ENCODE peak calls at places on chromosomes 3 and 15, in five cellular contexts. One of them, this sample, is unnamed.

GRCh38 chr15:35194296-35194695 is 109.2 kb upstream of the NANOGP8 start:
- DNase-seq in ecto neural progenitor cell: no peak
- DNase-seq in left cardiac atrium: no peak
- DNase-seq in GM12865: no peak
- DNase-seq in EL: no peak
- DNase-seq in this sample: no peak

GRCh38 chr3:194688207-194688711 is 2.6 kb downstream of the FAM43A start:
- DNase-seq in ecto neural progenitor cell: no peak
- DNase-seq in left cardiac atrium: peak; percentile 55
- DNase-seq in GM12865: peak; percentile 67
- DNase-seq in EL: peak; percentile 18
- DNase-seq in this sample: peak; percentile 59

GRCh38 chr3:45929042-45929679 is 14.1 kb upstream of the CXCR6 start:
- DNase-seq in ecto neural progenitor cell: no peak
- DNase-seq in left cardiac atrium: peak; percentile 31
- DNase-seq in GM12865: peak; percentile 75
- DNase-seq in EL: peak; percentile 48
- DNase-seq in this sample: no peak

GRCh38 chr15:90862964-90863721 is 5.2 kb upstream of the FURIN start:
- DNase-seq in ecto neural progenitor cell: peak; percentile 44
- DNase-seq in left cardiac atrium: no peak
- DNase-seq in GM12865: no peak
- DNase-seq in EL: peak; percentile 42
- DNase-seq in this sample: peak; percentile 59

GRCh38 chr15:91970142-91970541 is 116.6 kb downstream of the SLCO3A1 start:
- DNase-seq in ecto neural progenitor cell: no peak
- DNase-seq in left cardiac atrium: peak; percentile 82
- DNase-seq in GM12865: no peak
- DNase-seq in EL: no peak
- DNase-seq in this sample: no peak

GRCh38 chr3:31432897-31433678 is 99.6 kb upstream of the STT3B start:
- DNase-seq in ecto neural progenitor cell: no peak
- DNase-seq in left cardiac atrium: no peak
- DNase-seq in GM12865: peak; percentile 46
- DNase-seq in EL: peak; percentile 31
- DNase-seq in this sample: no peak

GRCh38 chr3:128665362-128666021 is 14.9 kb upstream of the RPN1 start:
- DNase-seq in ecto neural progenitor cell: no peak
- DNase-seq in left cardiac atrium: no peak
- DNase-seq in GM12865: no peak
- DNase-seq in EL: no peak
- DNase-seq in this sample: no peak

GRCh38 chr3:117751691-117752090 is 1042.1 kb downstream of the TUSC7 start:
- DNase-seq in ecto neural progenitor cell: no peak
- DNase-seq in left cardiac atrium: no peak
- DNase-seq in GM12865: no peak
- DNase-seq in EL: no peak
- DNase-seq in this sample: no peak

GRCh38 chr15:76310470-76311070 is 699 bp downstream of the ETFA start:
- DNase-seq in ecto neural progenitor cell: no peak
- DNase-seq in left cardiac atrium: no peak
- DNase-seq in GM12865: peak; percentile 33
- DNase-seq in EL: peak; percentile 32
- DNase-seq in this sample: no peak

GRCh38 chr3:117734431-117734830 is 1024.9 kb downstream of the TUSC7 start:
- DNase-seq in ecto neural progenitor cell: no peak
- DNase-seq in left cardiac atrium: no peak
- DNase-seq in GM12865: no peak
- DNase-seq in EL: peak; percentile 80
- DNase-seq in this sample: no peak

GRCh38 chr3:161599702-161600101 is 103.1 kb downstream of the OTOL1 start:
- DNase-seq in ecto neural progenitor cell: no peak
- DNase-seq in left cardiac atrium: no peak
- DNase-seq in GM12865: no peak
- DNase-seq in EL: no peak
- DNase-seq in this sample: no peak

GRCh38 chr3:141082064-141082463 is 30.9 kb downstream of the SPSB4 start:
- DNase-seq in ecto neural progenitor cell: no peak
- DNase-seq in left cardiac atrium: no peak
- DNase-seq in GM12865: no peak
- DNase-seq in EL: no peak
- DNase-seq in this sample: no peak

GRCh38 chr15:62164500-62165028 is 521 bp downstream of the C2CD4B start:
- DNase-seq in ecto neural progenitor cell: peak; percentile 72
- DNase-seq in left cardiac atrium: peak; percentile 39
- DNase-seq in GM12865: peak; percentile 1
- DNase-seq in EL: peak; percentile 21
- DNase-seq in this sample: peak; percentile 46

GRCh38 chr3:37921025-37921424 is 59.3 kb downstream of the CTDSPL start:
- DNase-seq in ecto neural progenitor cell: no peak
- DNase-seq in left cardiac atrium: no peak
- DNase-seq in GM12865: no peak
- DNase-seq in EL: no peak
- DNase-seq in this sample: no peak

GRCh38 chr15:33392453-33392852 is 81.7 kb downstream of the RYR3 start:
- DNase-seq in ecto neural progenitor cell: no peak
- DNase-seq in left cardiac atrium: no peak
- DNase-seq in GM12865: no peak
- DNase-seq in EL: no peak
- DNase-seq in this sample: no peak

GRCh38 chr15:84840741-84841429 is 23.7 kb downstream of the ALPK3 start:
- DNase-seq in ecto neural progenitor cell: no peak
- DNase-seq in left cardiac atrium: peak; percentile 76
- DNase-seq in GM12865: no peak
- DNase-seq in EL: peak; percentile 31
- DNase-seq in this sample: peak; percentile 88

GRCh38 chr3:32143849-32144757 is 37.7 kb downstream of the GPD1L start:
- DNase-seq in ecto neural progenitor cell: peak; percentile 56
- DNase-seq in left cardiac atrium: no peak
- DNase-seq in GM12865: peak; percentile 72
- DNase-seq in EL: peak; percentile 94
- DNase-seq in this sample: no peak

GRCh38 chr15:58135511-58136174 is 2.5 kb upstream of the AQP9 start:
- DNase-seq in ecto neural progenitor cell: no peak
- DNase-seq in left cardiac atrium: no peak
- DNase-seq in GM12865: no peak
- DNase-seq in EL: no peak
- DNase-seq in this sample: no peak

GRCh38 chr3:197522183-197522715 is 33.5 kb downstream of the BDH1 start:
- DNase-seq in ecto neural progenitor cell: no peak
- DNase-seq in left cardiac atrium: no peak
- DNase-seq in GM12865: no peak
- DNase-seq in EL: no peak
- DNase-seq in this sample: no peak

GRCh38 chr15:96353931-96354730 is 23.6 kb downstream of the NR2F2 start:
- DNase-seq in ecto neural progenitor cell: peak; percentile 86
- DNase-seq in left cardiac atrium: peak; percentile 80
- DNase-seq in GM12865: no peak
- DNase-seq in EL: peak; percentile 58
- DNase-seq in this sample: no peak

GRCh38 chr3:71551286-71551919 is 32.1 kb downstream of the FOXP1 start:
- DNase-seq in ecto neural progenitor cell: no peak
- DNase-seq in left cardiac atrium: no peak
- DNase-seq in GM12865: no peak
- DNase-seq in EL: peak; percentile 74
- DNase-seq in this sample: no peak

GRCh38 chr15:84846269-84846668 is 29.1 kb downstream of the ALPK3 start:
- DNase-seq in ecto neural progenitor cell: no peak
- DNase-seq in left cardiac atrium: no peak
- DNase-seq in GM12865: no peak
- DNase-seq in EL: no peak
- DNase-seq in this sample: no peak

GRCh38 chr3:153856932-153857331 is 264.3 kb upstream of the ARHGEF26 start:
- DNase-seq in ecto neural progenitor cell: no peak
- DNase-seq in left cardiac atrium: no peak
- DNase-seq in GM12865: no peak
- DNase-seq in EL: no peak
- DNase-seq in this sample: no peak

GRCh38 chr3:86967062-86967461 is 23.9 kb downstream of the VGLL3 start:
- DNase-seq in ecto neural progenitor cell: no peak
- DNase-seq in left cardiac atrium: no peak
- DNase-seq in GM12865: no peak
- DNase-seq in EL: no peak
- DNase-seq in this sample: no peak

GRCh38 chr3:194588741-194589140 is 44.5 kb downstream of the TMEM44 start:
- DNase-seq in ecto neural progenitor cell: no peak
- DNase-seq in left cardiac atrium: no peak
- DNase-seq in GM12865: no peak
- DNase-seq in EL: no peak
- DNase-seq in this sample: no peak

GRCh38 chr15:80891006-80891405 is 98.6 kb downstream of the MESD start:
- DNase-seq in ecto neural progenitor cell: no peak
- DNase-seq in left cardiac atrium: no peak
- DNase-seq in GM12865: no peak
- DNase-seq in EL: no peak
- DNase-seq in this sample: no peak

GRCh38 chr3:58874795-58875194 is 175.0 kb downstream of the CFAP20DC start:
- DNase-seq in ecto neural progenitor cell: no peak
- DNase-seq in left cardiac atrium: no peak
- DNase-seq in GM12865: peak; percentile 69
- DNase-seq in EL: peak; percentile 57
- DNase-seq in this sample: no peak

GRCh38 chr3:127747751-127748521 is 74.4 kb downstream of the MGLL start:
- DNase-seq in ecto neural progenitor cell: no peak
- DNase-seq in left cardiac atrium: peak; percentile 84
- DNase-seq in GM12865: no peak
- DNase-seq in EL: peak; percentile 90
- DNase-seq in this sample: peak; percentile 79

GRCh38 chr15:46413799-46414198 is 779.0 kb downstream of the SQOR start:
- DNase-seq in ecto neural progenitor cell: no peak
- DNase-seq in left cardiac atrium: no peak
- DNase-seq in GM12865: no peak
- DNase-seq in EL: peak; percentile 46
- DNase-seq in this sample: no peak

GRCh38 chr3:122325769-122326168 is 721 bp downstream of the CSTA start:
- DNase-seq in ecto neural progenitor cell: no peak
- DNase-seq in left cardiac atrium: no peak
- DNase-seq in GM12865: no peak
- DNase-seq in EL: no peak
- DNase-seq in this sample: no peak

GRCh38 chr3:60289356-60289935 is 961.8 kb downstream of the FHIT start:
- DNase-seq in ecto neural progenitor cell: no peak
- DNase-seq in left cardiac atrium: no peak
- DNase-seq in GM12865: no peak
- DNase-seq in EL: no peak
- DNase-seq in this sample: no peak

GRCh38 chr3:60399861-60400845 is 851.1 kb downstream of the FHIT start:
- DNase-seq in ecto neural progenitor cell: no peak
- DNase-seq in left cardiac atrium: no peak
- DNase-seq in GM12865: no peak
- DNase-seq in EL: no peak
- DNase-seq in this sample: no peak

GRCh38 chr15:85692873-85693272 is 101.9 kb downstream of the KLHL25 start:
- DNase-seq in ecto neural progenitor cell: no peak
- DNase-seq in left cardiac atrium: no peak
- DNase-seq in GM12865: peak; percentile 92
- DNase-seq in EL: no peak
- DNase-seq in this sample: no peak

GRCh38 chr3:157405457-157405856 is 31.2 kb upstream of the PTX3 start:
- DNase-seq in ecto neural progenitor cell: no peak
- DNase-seq in left cardiac atrium: no peak
- DNase-seq in GM12865: no peak
- DNase-seq in EL: peak; percentile 77
- DNase-seq in this sample: no peak

GRCh38 chr3:127684871-127685707 is 12.3 kb downstream of the ABTB1 start:
- DNase-seq in ecto neural progenitor cell: no peak
- DNase-seq in left cardiac atrium: no peak
- DNase-seq in GM12865: no peak
- DNase-seq in EL: no peak
- DNase-seq in this sample: peak; percentile 35

GRCh38 chr3:19213608-19214220 is 65.4 kb downstream of the KCNH8 start:
- DNase-seq in ecto neural progenitor cell: no peak
- DNase-seq in left cardiac atrium: peak; percentile 12
- DNase-seq in GM12865: peak; percentile 29
- DNase-seq in EL: no peak
- DNase-seq in this sample: no peak

GRCh38 chr3:187041362-187042061 is 97.8 kb downstream of the RPL39L start:
- DNase-seq in ecto neural progenitor cell: no peak
- DNase-seq in left cardiac atrium: no peak
- DNase-seq in GM12865: peak; percentile 67
- DNase-seq in EL: peak; percentile 42
- DNase-seq in this sample: no peak

GRCh38 chr3:55235416-55235815 is 251.7 kb downstream of the WNT5A start:
- DNase-seq in ecto neural progenitor cell: no peak
- DNase-seq in left cardiac atrium: no peak
- DNase-seq in GM12865: no peak
- DNase-seq in EL: peak; percentile 28
- DNase-seq in this sample: no peak

This sample was measured in lower lobe of right lung.